ENCODE peak calls at places on chromosomes 16 and 17, in eight cellular contexts. One of them, this sample, is unnamed.

GRCh38 chr17:62941358-62941991 is 24.6 kb upstream of the TANC2 start:
- DNase-seq in M059J: no peak
- DNase-seq in AG09309: no peak
- DNase-seq in GM10248: no peak
- DNase-seq in NCI-H2029: no peak
- DNase-seq in HTR-8/SVneo: no peak
- DNase-seq in stimulated activated CD8-positive, alpha-beta memory T cell treated with anti-CD3 and anti-CD28 coated beads, Interleukin-7, amount 100 ng/mL, for 24 hours: no peak
- DNase-seq in fibroblast of the conjunctiva: no peak
- DNase-seq in this sample: no peak

GRCh38 chr17:62627219-62627903 is at the start of gene MRC2:
- DNase-seq in NCI-H2029: no peak
- DNase-seq in AG09309: no peak
- DNase-seq in HTR-8/SVneo: peak
- DNase-seq in M059J: peak
- DNase-seq in fibroblast of the conjunctiva: peak
- DNase-seq in GM10248: peak
- DNase-seq in stimulated activated CD8-positive, alpha-beta memory T cell treated with anti-CD3 and anti-CD28 coated beads, Interleukin-7, amount 100 ng/mL, for 24 hours: no peak
- DNase-seq in this sample: peak

GRCh38 chr17:70271672-70272071 is 102.3 kb downstream of the KCNJ2 start:
- DNase-seq in AG09309: no peak
- DNase-seq in fibroblast of the conjunctiva: no peak
- DNase-seq in M059J: peak
- DNase-seq in stimulated activated CD8-positive, alpha-beta memory T cell treated with anti-CD3 and anti-CD28 coated beads, Interleukin-7, amount 100 ng/mL, for 24 hours: no peak
- DNase-seq in GM10248: no peak
- DNase-seq in NCI-H2029: no peak
- DNase-seq in HTR-8/SVneo: no peak
- DNase-seq in this sample: no peak

GRCh38 chr17:65594585-65594940 is 33.1 kb upstream of the AXIN2 start:
- DNase-seq in GM10248: no peak
- DNase-seq in AG09309: no peak
- DNase-seq in fibroblast of the conjunctiva: no peak
- DNase-seq in stimulated activated CD8-positive, alpha-beta memory T cell treated with anti-CD3 and anti-CD28 coated beads, Interleukin-7, amount 100 ng/mL, for 24 hours: no peak
- DNase-seq in NCI-H2029: no peak
- DNase-seq in M059J: no peak
- DNase-seq in HTR-8/SVneo: no peak
- DNase-seq in this sample: no peak

GRCh38 chr17:6435968-6436367 is 1.0 kb upstream of the AIPL1 start:
- DNase-seq in stimulated activated CD8-positive, alpha-beta memory T cell treated with anti-CD3 and anti-CD28 coated beads, Interleukin-7, amount 100 ng/mL, for 24 hours: peak
- DNase-seq in fibroblast of the conjunctiva: peak
- DNase-seq in M059J: peak
- DNase-seq in NCI-H2029: no peak
- DNase-seq in GM10248: peak
- DNase-seq in AG09309: peak
- DNase-seq in HTR-8/SVneo: peak
- DNase-seq in this sample: peak

GRCh38 chr17:17507465-17508011 is 11.3 kb upstream of the RASD1 start:
- DNase-seq in M059J: no peak
- DNase-seq in GM10248: no peak
- DNase-seq in HTR-8/SVneo: no peak
- DNase-seq in stimulated activated CD8-positive, alpha-beta memory T cell treated with anti-CD3 and anti-CD28 coated beads, Interleukin-7, amount 100 ng/mL, for 24 hours: no peak
- DNase-seq in NCI-H2029: no peak
- DNase-seq in AG09309: no peak
- DNase-seq in fibroblast of the conjunctiva: no peak
- DNase-seq in this sample: no peak

GRCh38 chr17:75896360-75897075 is at the start of gene TRIM65:
- DNase-seq in HTR-8/SVneo: peak
- DNase-seq in fibroblast of the conjunctiva: no peak
- DNase-seq in M059J: peak
- DNase-seq in GM10248: peak
- DNase-seq in AG09309: peak
- DNase-seq in stimulated activated CD8-positive, alpha-beta memory T cell treated with anti-CD3 and anti-CD28 coated beads, Interleukin-7, amount 100 ng/mL, for 24 hours: peak
- DNase-seq in NCI-H2029: peak
- DNase-seq in this sample: peak

GRCh38 chr16:592518-593306 is 2.8 kb downstream of the RAB40C start:
- DNase-seq in stimulated activated CD8-positive, alpha-beta memory T cell treated with anti-CD3 and anti-CD28 coated beads, Interleukin-7, amount 100 ng/mL, for 24 hours: no peak
- DNase-seq in NCI-H2029: peak
- DNase-seq in M059J: no peak
- DNase-seq in AG09309: no peak
- DNase-seq in GM10248: no peak
- DNase-seq in HTR-8/SVneo: no peak
- DNase-seq in fibroblast of the conjunctiva: no peak
- DNase-seq in this sample: no peak

GRCh38 chr17:43791589-43791988 is 11.4 kb downstream of the CFAP97D1 start:
- DNase-seq in NCI-H2029: peak
- DNase-seq in GM10248: no peak
- DNase-seq in AG09309: no peak
- DNase-seq in fibroblast of the conjunctiva: peak
- DNase-seq in stimulated activated CD8-positive, alpha-beta memory T cell treated with anti-CD3 and anti-CD28 coated beads, Interleukin-7, amount 100 ng/mL, for 24 hours: no peak
- DNase-seq in HTR-8/SVneo: peak
- DNase-seq in M059J: peak
- DNase-seq in this sample: peak

GRCh38 chr17:32910769-32911168 is 17.2 kb upstream of the TMEM98 start:
- DNase-seq in M059J: no peak
- DNase-seq in fibroblast of the conjunctiva: no peak
- DNase-seq in HTR-8/SVneo: no peak
- DNase-seq in NCI-H2029: no peak
- DNase-seq in AG09309: no peak
- DNase-seq in stimulated activated CD8-positive, alpha-beta memory T cell treated with anti-CD3 and anti-CD28 coated beads, Interleukin-7, amount 100 ng/mL, for 24 hours: no peak
- DNase-seq in GM10248: no peak
- DNase-seq in this sample: no peak

GRCh38 chr17:12395733-12396354 is 269.8 kb upstream of the MYOCD start:
- DNase-seq in HTR-8/SVneo: no peak
- DNase-seq in M059J: peak
- DNase-seq in GM10248: no peak
- DNase-seq in NCI-H2029: no peak
- DNase-seq in fibroblast of the conjunctiva: no peak
- DNase-seq in AG09309: no peak
- DNase-seq in stimulated activated CD8-positive, alpha-beta memory T cell treated with anti-CD3 and anti-CD28 coated beads, Interleukin-7, amount 100 ng/mL, for 24 hours: no peak
- DNase-seq in this sample: peak

This sample was measured in ACHN.